ENCODE peak calls at places on chromosomes 2 and 18, in ten cellular contexts. One of them, this sample, is unnamed.

GRCh38 chr2:65503746-65504145 is 71.3 kb upstream of the SPRED2 start:
- DNase-seq in neural crest cell: no peak
- DNase-seq in GM03348: no peak
- DNase-seq in T-cell: no peak
- DNase-seq in aorta: no peak
- DNase-seq in left ventricle myocardium superior: no peak
- DNase-seq in CD8-positive, alpha-beta memory T cell: no peak
- DNase-seq in stimulated activated CD4-positive, alpha-beta T cell treated with anti-CD3 and anti-CD28 coated beads, Interleukin-2, amount 100 ng/mL, for 24 hours: no peak
- DNase-seq in NCI-H345: no peak
- DNase-seq in globus pallidus: peak
- DNase-seq in this sample: no peak

GRCh38 chr2:197809064-197809463 is 4.7 kb downstream of the PLCL1 start:
- DNase-seq in T-cell: no peak
- DNase-seq in CD8-positive, alpha-beta memory T cell: no peak
- DNase-seq in NCI-H345: no peak
- DNase-seq in GM03348: no peak
- DNase-seq in aorta: no peak
- DNase-seq in stimulated activated CD4-positive, alpha-beta T cell treated with anti-CD3 and anti-CD28 coated beads, Interleukin-2, amount 100 ng/mL, for 24 hours: no peak
- DNase-seq in globus pallidus: no peak
- DNase-seq in left ventricle myocardium superior: no peak
- DNase-seq in neural crest cell: no peak
- DNase-seq in this sample: no peak

GRCh38 chr2:145845923-145846322 is 1326.0 kb upstream of the ZEB2 start:
- DNase-seq in neural crest cell: no peak
- DNase-seq in stimulated activated CD4-positive, alpha-beta T cell treated with anti-CD3 and anti-CD28 coated beads, Interleukin-2, amount 100 ng/mL, for 24 hours: no peak
- DNase-seq in CD8-positive, alpha-beta memory T cell: no peak
- DNase-seq in globus pallidus: no peak
- DNase-seq in GM03348: no peak
- DNase-seq in NCI-H345: no peak
- DNase-seq in left ventricle myocardium superior: no peak
- DNase-seq in aorta: no peak
- DNase-seq in T-cell: no peak
- DNase-seq in this sample: no peak

GRCh38 chr18:76952747-76953146 is 130.4 kb downstream of the ZNF236 start:
- DNase-seq in left ventricle myocardium superior: no peak
- DNase-seq in aorta: no peak
- DNase-seq in CD8-positive, alpha-beta memory T cell: no peak
- DNase-seq in NCI-H345: no peak
- DNase-seq in T-cell: no peak
- DNase-seq in globus pallidus: no peak
- DNase-seq in GM03348: no peak
- DNase-seq in neural crest cell: no peak
- DNase-seq in stimulated activated CD4-positive, alpha-beta T cell treated with anti-CD3 and anti-CD28 coated beads, Interleukin-2, amount 100 ng/mL, for 24 hours: no peak
- DNase-seq in this sample: no peak

GRCh38 chr2:109264595-109265328 is 135.8 kb downstream of the SH3RF3 start:
- DNase-seq in GM03348: peak
- DNase-seq in T-cell: no peak
- DNase-seq in aorta: no peak
- DNase-seq in neural crest cell: no peak
- DNase-seq in NCI-H345: no peak
- DNase-seq in left ventricle myocardium superior: no peak
- DNase-seq in CD8-positive, alpha-beta memory T cell: no peak
- DNase-seq in stimulated activated CD4-positive, alpha-beta T cell treated with anti-CD3 and anti-CD28 coated beads, Interleukin-2, amount 100 ng/mL, for 24 hours: no peak
- DNase-seq in globus pallidus: no peak
- DNase-seq in this sample: no peak

GRCh38 chr2:149037851-149038250 is 648 bp upstream of the LYPD6B start:
- DNase-seq in globus pallidus: no peak
- DNase-seq in GM03348: no peak
- DNase-seq in T-cell: no peak
- DNase-seq in CD8-positive, alpha-beta memory T cell: no peak
- DNase-seq in aorta: no peak
- DNase-seq in left ventricle myocardium superior: no peak
- DNase-seq in stimulated activated CD4-positive, alpha-beta T cell treated with anti-CD3 and anti-CD28 coated beads, Interleukin-2, amount 100 ng/mL, for 24 hours: no peak
- DNase-seq in NCI-H345: peak
- DNase-seq in neural crest cell: no peak
- DNase-seq in this sample: no peak

GRCh38 chr2:85753525-85754312 is at the start of gene ATOH8:
- DNase-seq in GM03348: peak
- DNase-seq in globus pallidus: peak
- DNase-seq in neural crest cell: peak
- DNase-seq in aorta: peak
- DNase-seq in NCI-H345: peak
- DNase-seq in CD8-positive, alpha-beta memory T cell: no peak
- DNase-seq in T-cell: no peak
- DNase-seq in left ventricle myocardium superior: peak
- DNase-seq in stimulated activated CD4-positive, alpha-beta T cell treated with anti-CD3 and anti-CD28 coated beads, Interleukin-2, amount 100 ng/mL, for 24 hours: peak
- DNase-seq in this sample: no peak

GRCh38 chr2:28355521-28356094 is 37.0 kb upstream of the FOSL2 start:
- DNase-seq in GM03348: peak
- DNase-seq in left ventricle myocardium superior: peak
- DNase-seq in stimulated activated CD4-positive, alpha-beta T cell treated with anti-CD3 and anti-CD28 coated beads, Interleukin-2, amount 100 ng/mL, for 24 hours: no peak
- DNase-seq in CD8-positive, alpha-beta memory T cell: no peak
- DNase-seq in aorta: peak
- DNase-seq in neural crest cell: no peak
- DNase-seq in NCI-H345: no peak
- DNase-seq in T-cell: no peak
- DNase-seq in globus pallidus: no peak
- DNase-seq in this sample: no peak

GRCh38 chr2:101820519-101820918 is 123.0 kb downstream of the MAP4K4 start:
- DNase-seq in GM03348: peak
- DNase-seq in globus pallidus: no peak
- DNase-seq in aorta: no peak
- DNase-seq in left ventricle myocardium superior: no peak
- DNase-seq in CD8-positive, alpha-beta memory T cell: no peak
- DNase-seq in NCI-H345: no peak
- DNase-seq in stimulated activated CD4-positive, alpha-beta T cell treated with anti-CD3 and anti-CD28 coated beads, Interleukin-2, amount 100 ng/mL, for 24 hours: no peak
- DNase-seq in T-cell: no peak
- DNase-seq in neural crest cell: no peak
- DNase-seq in this sample: peak

GRCh38 chr18:56217406-56217805 is 421.0 kb downstream of the TXNL1 start:
- DNase-seq in T-cell: no peak
- DNase-seq in NCI-H345: no peak
- DNase-seq in aorta: no peak
- DNase-seq in globus pallidus: no peak
- DNase-seq in GM03348: no peak
- DNase-seq in neural crest cell: no peak
- DNase-seq in left ventricle myocardium superior: no peak
- DNase-seq in CD8-positive, alpha-beta memory T cell: no peak
- DNase-seq in stimulated activated CD4-positive, alpha-beta T cell treated with anti-CD3 and anti-CD28 coated beads, Interleukin-2, amount 100 ng/mL, for 24 hours: no peak
- DNase-seq in this sample: no peak

This sample was measured in GM04504.